ENCODE peak calls at places on chromosomes 3 and 15, in five cellular contexts. B is IMR-90, K is left ventricle myocardium inferior, S is heart right ventricle, Z is adrenal gland. W is an unnamed sample. For H3K4me1, the result is how much of the 10 kb centered on the place peaks cover.

GRCh38 chr15:78325092-78325843 is 14.9 kb upstream of the CRABP1 start:
- DNase-seq in B (peak), K (no peak), S (peak), Z (no peak), W (no peak)

GRCh38 chr3:117444175-117444574 is 734.6 kb downstream of the TUSC7 start:
- DNase-seq in B (no peak), K (no peak), S (no peak), Z (no peak), W (peak)

GRCh38 chr3:160857476-160857875 is 101.4 kb downstream of the PPM1L start:
- DNase-seq in B (no peak), K (no peak), S (no peak), Z (no peak), W (no peak)

GRCh38 chr3:64575211-64575844 is 112.5 kb downstream of the ADAMTS9 start:
- DNase-seq in B (peak), K (no peak), S (no peak), Z (no peak), W (no peak)

GRCh38 chr15:39704684-39705083 is 78.0 kb downstream of the FSIP1 start:
- DNase-seq in B (peak), K (no peak), S (no peak), Z (no peak), W (no peak)

GRCh38 chr3:16885948-16886683 is 1.4 kb downstream of the PLCL2 start:
- DNase-seq in B (no peak), K (no peak), S (no peak), Z (no peak), W (no peak)

GRCh38 chr3:158649791-158650190 is 5.5 kb downstream of the GFM1 start:
- DNase-seq in B (no peak), K (no peak), S (peak), Z (no peak), W (no peak)

GRCh38 chr3:177051419-177051818 is 145.9 kb downstream of the TBL1XR1 start:
- DNase-seq in B (no peak), K (no peak), S (no peak), Z (no peak), W (no peak)

GRCh38 chr3:106510206-106510605 is 641.4 kb upstream of the CBLB start:
- DNase-seq in B (no peak), K (no peak), S (no peak), Z (peak), W (no peak)

GRCh38 chr3:197951392-197951990 is 1.5 kb downstream of the RPL35A start:
- DNase-seq in B (no peak), K (no peak), S (no peak), Z (peak), W (no peak)

GRCh38 chr15:73796266-73796939 is 43.3 kb upstream of the INSYN1 start:
- DNase-seq in B (no peak), K (peak), S (peak), Z (no peak), W (no peak)
- TF ChIP-seq CTCF in B (no peak), K (no peak), S (no peak), Z (no peak), W (no peak)

GRCh38 chr15:63532307-63532744 is 27.9 kb downstream of the USP3 start:
- DNase-seq in B (peak), K (no peak), S (no peak), Z (no peak), W (no peak)

GRCh38 chr15:63530762-63531299 is 26.4 kb downstream of the USP3 start:
- DNase-seq in B (no peak), K (no peak), S (no peak), Z (no peak), W (no peak)

GRCh38 chr15:63531586-63531985 is 27.2 kb downstream of the USP3 start:
- DNase-seq in B (no peak), K (no peak), S (no peak), Z (no peak), W (no peak)

GRCh38 chr15:63528138-63528659 is 23.8 kb downstream of the USP3 start:
- DNase-seq in B (no peak), K (no peak), S (no peak), Z (no peak), W (no peak)

DNA sequence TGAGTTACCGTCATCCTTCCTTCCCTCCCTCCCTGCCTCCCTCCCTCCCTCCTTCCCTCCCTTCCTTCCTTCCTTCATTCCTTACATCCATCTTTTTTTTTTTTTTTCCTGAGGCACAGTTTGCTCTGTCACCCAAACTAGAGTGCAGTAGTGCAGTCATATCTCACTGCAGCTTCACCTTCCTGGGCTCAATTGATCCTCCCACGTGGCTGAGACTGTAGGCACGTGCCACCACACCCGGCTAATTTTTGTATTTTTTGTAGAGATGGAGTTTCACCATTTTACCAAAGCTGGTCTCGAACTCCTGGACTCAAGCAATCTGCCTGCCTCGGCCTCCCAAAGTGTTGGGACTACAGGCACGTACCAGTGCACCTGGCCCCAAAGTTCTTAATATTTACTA is 25.8 kb downstream of the USP3 start:
- DNase-seq in B (no peak), K (no peak), S (no peak), Z (no peak), W (no peak)
- H3K4me1 ChIP-seq in B (under half), K (under half), S (under half), Z (under half), W (half or more)

DNA sequence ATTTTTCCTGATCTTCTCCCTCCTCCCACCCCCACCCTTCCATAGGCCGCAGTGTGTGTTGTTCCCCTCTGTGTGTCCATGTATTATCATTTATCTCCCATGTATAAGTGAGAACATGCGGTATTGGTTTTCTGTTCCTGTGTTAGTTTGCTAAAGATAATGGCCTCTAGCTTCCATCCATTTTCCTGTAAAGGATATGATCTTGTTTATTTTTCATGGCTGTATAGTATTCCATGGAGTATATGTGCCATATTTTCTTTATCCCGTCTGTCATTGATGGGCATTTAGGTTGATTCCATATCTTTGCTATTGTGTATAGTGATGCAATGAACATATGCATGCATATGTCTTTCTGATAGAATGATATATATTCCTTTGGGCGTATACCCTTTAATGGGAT is 173.3 kb upstream of the NAALADL2 start:
- DNase-seq in B (no peak), K (no peak), S (no peak), Z (no peak), W (no peak)
- TF ChIP-seq CTCF in B (no peak), K (no peak), S (no peak), Z (no peak), W (no peak)

GRCh38 chr3:141500397-141500796 is 13.6 kb downstream of the RASA2 start:
- DNase-seq in B (no peak), K (no peak), S (no peak), Z (no peak), W (no peak)

GRCh38 chr3:141508067-141508436 is 21.2 kb downstream of the RASA2 start:
- DNase-seq in B (no peak), K (no peak), S (no peak), Z (no peak), W (no peak)

GRCh38 chr3:141506071-141506470 is 19.2 kb downstream of the RASA2 start:
- DNase-seq in B (no peak), K (no peak), S (no peak), Z (no peak), W (no peak)

GRCh38 chr3:141507392-141508066 is 20.7 kb downstream of the RASA2 start:
- DNase-seq in B (no peak), K (no peak), S (no peak), Z (no peak), W (no peak)

GRCh38 chr3:141505166-141505565 is 18.3 kb downstream of the RASA2 start:
- DNase-seq in B (no peak), K (no peak), S (no peak), Z (no peak), W (no peak)
- H3K4me1 ChIP-seq in B (under half), K (under half), S (under half), Z (under half), W (under half)

GRCh38 chr3:152076148-152076547 is 192.6 kb upstream of the MBNL1 start:
- DNase-seq in B (peak), K (no peak), S (no peak), Z (no peak), W (no peak)
- TF ChIP-seq CTCF in B (peak), K (no peak), S (no peak), Z (no peak), W (no peak)

GRCh38 chr3:128997486-128997885 is 3.6 kb upstream of the CFAP92 start:
- DNase-seq in B (no peak), K (no peak), S (no peak), Z (no peak), W (no peak)
- H3K4me1 ChIP-seq in B (under half), K (under half), S (under half), Z (under half), W (under half)

GRCh38 chr3:185939721-185940120 is 1.9 kb upstream of the TRA2B start:
- DNase-seq in B (no peak), K (no peak), S (no peak), Z (no peak), W (no peak)

GRCh38 chr3:185935465-185936263 is 2.1 kb downstream of the TRA2B start:
- DNase-seq in B (peak), K (no peak), S (no peak), Z (no peak), W (no peak)

GRCh38 chr3:185936814-185937688 is 763 bp downstream of the TRA2B start:
- DNase-seq in B (peak), K (peak), S (peak), Z (peak), W (peak)

GRCh38 chr3:185934726-185935464 is 2.9 kb downstream of the TRA2B start:
- DNase-seq in B (peak), K (no peak), S (no peak), Z (no peak), W (no peak)

DNA sequence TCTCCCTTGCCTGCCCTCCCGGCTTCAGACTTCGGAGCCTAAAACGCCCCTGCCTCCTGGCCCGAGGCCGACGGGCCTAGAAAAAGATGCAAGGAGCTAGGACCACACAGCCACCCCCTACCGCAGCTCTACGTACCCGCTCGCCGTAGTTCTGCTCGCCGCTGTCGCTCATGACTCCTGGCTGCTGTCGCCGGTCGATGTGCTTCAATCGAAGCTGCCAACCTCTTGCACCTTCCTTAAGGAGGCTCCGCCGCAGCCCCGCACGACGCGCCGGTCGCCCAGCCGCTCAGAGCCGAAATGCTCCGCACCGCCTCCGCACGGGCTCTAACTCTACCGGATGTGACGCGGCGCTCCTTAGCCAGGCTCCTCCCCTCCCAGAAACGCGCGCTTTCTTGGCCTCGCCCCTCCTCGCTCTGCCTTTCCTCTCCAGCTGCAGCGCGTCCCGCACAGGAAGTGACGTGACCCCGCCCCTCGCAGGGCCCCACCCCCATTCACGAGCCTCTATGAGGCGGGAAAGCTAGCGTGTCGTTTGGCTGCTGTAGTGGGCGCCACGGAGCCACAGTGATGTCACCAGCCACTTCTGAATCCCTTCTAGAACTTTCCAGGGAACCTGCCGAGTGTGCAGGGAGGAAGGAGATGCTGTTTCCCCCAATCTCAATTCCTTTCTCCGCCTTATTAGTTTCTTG is at the start of gene TRA2B:
- DNase-seq in B (peak), K (peak), S (peak), Z (peak), W (peak)
- TF ChIP-seq CTCF in B (peak), K (peak), S (peak), Z (no peak), W (peak)

W was measured in left lung.